ENCODE peak calls at places on chromosomes 16 and 17, in nine cellular contexts. One of them, this sample, is unnamed.

GRCh38 chr17:40515491-40516041 is 14.1 kb upstream of the TNS4 start:
- DNase-seq in left lung: peak; percentile 24
- DNase-seq in kidney: no peak
- DNase-seq in AG04449: no peak
- DNase-seq in LNCaP clone FGC: no peak
- DNase-seq in AG09309: no peak
- DNase-seq in SK-N-SH: no peak
- DNase-seq in GM23338: no peak
- DNase-seq in GM06990: no peak
- DNase-seq in this sample: no peak

GRCh38 chr17:63458478-63458877 is 12.4 kb upstream of the CYB561 start:
- DNase-seq in left lung: no peak
- DNase-seq in kidney: no peak
- DNase-seq in AG04449: no peak
- DNase-seq in LNCaP clone FGC: no peak
- DNase-seq in AG09309: no peak
- DNase-seq in SK-N-SH: peak; percentile 13
- DNase-seq in GM23338: no peak
- DNase-seq in GM06990: no peak
- DNase-seq in this sample: no peak

GRCh38 chr17:43015579-43015978 is 6.6 kb downstream of the VAT1 start:
- DNase-seq in left lung: no peak
- DNase-seq in kidney: peak; percentile 88
- DNase-seq in AG04449: no peak
- DNase-seq in LNCaP clone FGC: no peak
- DNase-seq in AG09309: no peak
- DNase-seq in SK-N-SH: no peak
- DNase-seq in GM23338: no peak
- DNase-seq in GM06990: no peak
- DNase-seq in this sample: no peak

GRCh38 chr17:28228109-28228840 is 90.7 kb upstream of the TMEM97 start:
- DNase-seq in left lung: peak; percentile 16
- DNase-seq in kidney: peak; percentile 69
- DNase-seq in AG04449: no peak
- DNase-seq in LNCaP clone FGC: no peak
- DNase-seq in AG09309: no peak
- DNase-seq in SK-N-SH: peak; percentile 46
- DNase-seq in GM23338: peak; percentile 70
- DNase-seq in GM06990: no peak
- DNase-seq in this sample: no peak

GRCh38 chr16:84913315-84913714 is 93.5 kb downstream of the CRISPLD2 start:
- DNase-seq in left lung: no peak
- DNase-seq in kidney: no peak
- DNase-seq in AG04449: no peak
- DNase-seq in LNCaP clone FGC: peak; percentile 97
- DNase-seq in AG09309: no peak
- DNase-seq in SK-N-SH: peak; percentile 73
- DNase-seq in GM23338: no peak
- DNase-seq in GM06990: no peak
- DNase-seq in this sample: no peak

GRCh38 chr16:87222335-87222734 is 94.9 kb downstream of the C16orf95 start:
- DNase-seq in left lung: no peak
- DNase-seq in kidney: no peak
- DNase-seq in AG04449: no peak
- DNase-seq in LNCaP clone FGC: no peak
- DNase-seq in AG09309: no peak
- DNase-seq in SK-N-SH: no peak
- DNase-seq in GM23338: no peak
- DNase-seq in GM06990: no peak
- DNase-seq in this sample: no peak

GRCh38 chr17:49434821-49435581 is 20.3 kb upstream of the PHB1 start:
- DNase-seq in left lung: no peak
- DNase-seq in kidney: no peak
- DNase-seq in AG04449: no peak
- DNase-seq in LNCaP clone FGC: no peak
- DNase-seq in AG09309: no peak
- DNase-seq in SK-N-SH: peak; percentile 92
- DNase-seq in GM23338: peak; percentile 85
- DNase-seq in GM06990: no peak
- DNase-seq in this sample: no peak

GRCh38 chr17:64163468-64163867 is 33.5 kb upstream of the ERN1 start:
- DNase-seq in left lung: no peak
- DNase-seq in kidney: no peak
- DNase-seq in AG04449: no peak
- DNase-seq in LNCaP clone FGC: no peak
- DNase-seq in AG09309: no peak
- DNase-seq in SK-N-SH: no peak
- DNase-seq in GM23338: no peak
- DNase-seq in GM06990: no peak
- DNase-seq in this sample: no peak

GRCh38 chr17:35214192-35214591 is 20.0 kb upstream of the SLC35G3 start:
- DNase-seq in left lung: no peak
- DNase-seq in kidney: no peak
- DNase-seq in AG04449: no peak
- DNase-seq in LNCaP clone FGC: no peak
- DNase-seq in AG09309: no peak
- DNase-seq in SK-N-SH: no peak
- DNase-seq in GM23338: no peak
- DNase-seq in GM06990: no peak
- DNase-seq in this sample: no peak

GRCh38 chr17:45667591-45668171 is 116.4 kb upstream of the CRHR1 start:
- DNase-seq in left lung: no peak
- DNase-seq in kidney: no peak
- DNase-seq in AG04449: no peak
- DNase-seq in LNCaP clone FGC: no peak
- DNase-seq in AG09309: no peak
- DNase-seq in SK-N-SH: no peak
- DNase-seq in GM23338: no peak
- DNase-seq in GM06990: no peak
- DNase-seq in this sample: no peak

GRCh38 chr17:80034977-80035686 is 540 bp downstream of the TBC1D16 start:
- DNase-seq in left lung: peak; percentile 40
- DNase-seq in kidney: no peak
- DNase-seq in AG04449: no peak
- DNase-seq in LNCaP clone FGC: no peak
- DNase-seq in AG09309: no peak
- DNase-seq in SK-N-SH: no peak
- DNase-seq in GM23338: peak; percentile 70
- DNase-seq in GM06990: no peak
- DNase-seq in this sample: peak; percentile 61

GRCh38 chr17:50594931-50595330 is 34.4 kb downstream of the CACNA1G start:
- DNase-seq in left lung: no peak
- DNase-seq in kidney: no peak
- DNase-seq in AG04449: no peak
- DNase-seq in LNCaP clone FGC: no peak
- DNase-seq in AG09309: no peak
- DNase-seq in SK-N-SH: no peak
- DNase-seq in GM23338: no peak
- DNase-seq in GM06990: no peak
- DNase-seq in this sample: no peak

GRCh38 chr17:80781188-80781577 is 210.5 kb upstream of the CHMP6 start:
- DNase-seq in left lung: peak; percentile 71
- DNase-seq in kidney: no peak
- DNase-seq in AG04449: no peak
- DNase-seq in LNCaP clone FGC: no peak
- DNase-seq in AG09309: no peak
- DNase-seq in SK-N-SH: no peak
- DNase-seq in GM23338: no peak
- DNase-seq in GM06990: no peak
- DNase-seq in this sample: no peak

GRCh38 chr16:63592852-63593251 is 1529.0 kb downstream of the CDH11 start:
- DNase-seq in left lung: no peak
- DNase-seq in kidney: no peak
- DNase-seq in AG04449: no peak
- DNase-seq in LNCaP clone FGC: no peak
- DNase-seq in AG09309: no peak
- DNase-seq in SK-N-SH: no peak
- DNase-seq in GM23338: no peak
- DNase-seq in GM06990: no peak
- DNase-seq in this sample: no peak

GRCh38 chr17:30380106-30380420 is 1.3 kb downstream of the CPD start:
- DNase-seq in left lung: no peak
- DNase-seq in kidney: no peak
- DNase-seq in AG04449: no peak
- DNase-seq in LNCaP clone FGC: no peak
- DNase-seq in AG09309: no peak
- DNase-seq in SK-N-SH: no peak
- DNase-seq in GM23338: no peak
- DNase-seq in GM06990: no peak
- DNase-seq in this sample: no peak

GRCh38 chr16:85661131-85662035 is 27.4 kb downstream of the GINS2 start:
- DNase-seq in left lung: no peak
- DNase-seq in kidney: peak; percentile 77
- DNase-seq in AG04449: no peak
- DNase-seq in LNCaP clone FGC: no peak
- DNase-seq in AG09309: no peak
- DNase-seq in SK-N-SH: no peak
- DNase-seq in GM23338: no peak
- DNase-seq in GM06990: no peak
- DNase-seq in this sample: no peak

GRCh38 chr17:45768000-45768399 is 16.1 kb upstream of the CRHR1 start:
- DNase-seq in left lung: no peak
- DNase-seq in kidney: no peak
- DNase-seq in AG04449: no peak
- DNase-seq in LNCaP clone FGC: no peak
- DNase-seq in AG09309: no peak
- DNase-seq in SK-N-SH: no peak
- DNase-seq in GM23338: peak; percentile 74
- DNase-seq in GM06990: no peak
- DNase-seq in this sample: no peak

GRCh38 chr17:63675607-63676539 is 24.1 kb downstream of the LIMD2 start:
- DNase-seq in left lung: peak; percentile 84
- DNase-seq in kidney: peak; percentile 91
- DNase-seq in AG04449: peak; percentile 21
- DNase-seq in LNCaP clone FGC: peak; percentile 91
- DNase-seq in AG09309: peak; percentile 66
- DNase-seq in SK-N-SH: peak; percentile 85
- DNase-seq in GM23338: peak; percentile 19
- DNase-seq in GM06990: no peak
- DNase-seq in this sample: peak; percentile 81

GRCh38 chr17:56903560-56903959 is 10.3 kb downstream of the TRIM25 start:
- DNase-seq in left lung: no peak
- DNase-seq in kidney: no peak
- DNase-seq in AG04449: no peak
- DNase-seq in LNCaP clone FGC: no peak
- DNase-seq in AG09309: no peak
- DNase-seq in SK-N-SH: no peak
- DNase-seq in GM23338: no peak
- DNase-seq in GM06990: no peak
- DNase-seq in this sample: no peak

GRCh38 chr17:14471052-14471451 is 170.2 kb downstream of the HS3ST3B1 start:
- DNase-seq in left lung: no peak
- DNase-seq in kidney: no peak
- DNase-seq in AG04449: peak; percentile 82
- DNase-seq in LNCaP clone FGC: no peak
- DNase-seq in AG09309: peak; percentile 45
- DNase-seq in SK-N-SH: no peak
- DNase-seq in GM23338: no peak
- DNase-seq in GM06990: no peak
- DNase-seq in this sample: peak; percentile 40

GRCh38 chr17:79952265-79952877 is 83.3 kb downstream of the TBC1D16 start:
- DNase-seq in left lung: no peak
- DNase-seq in kidney: peak; percentile 74
- DNase-seq in AG04449: no peak
- DNase-seq in LNCaP clone FGC: no peak
- DNase-seq in AG09309: no peak
- DNase-seq in SK-N-SH: peak; percentile 38
- DNase-seq in GM23338: no peak
- DNase-seq in GM06990: no peak
- DNase-seq in this sample: no peak

GRCh38 chr16:22191089-22191965 is 14.8 kb upstream of the EEF2K start:
- DNase-seq in left lung: peak; percentile 100
- DNase-seq in kidney: peak; percentile 100
- DNase-seq in AG04449: peak; percentile 84
- DNase-seq in LNCaP clone FGC: peak; percentile 88
- DNase-seq in AG09309: peak; percentile 90
- DNase-seq in SK-N-SH: peak; percentile 82
- DNase-seq in GM23338: peak; percentile 99
- DNase-seq in GM06990: peak; percentile 95
- DNase-seq in this sample: peak; percentile 100

GRCh38 chr16:25546781-25547180 is 145.0 kb upstream of the HS3ST4 start:
- DNase-seq in left lung: no peak
- DNase-seq in kidney: no peak
- DNase-seq in AG04449: no peak
- DNase-seq in LNCaP clone FGC: no peak
- DNase-seq in AG09309: no peak
- DNase-seq in SK-N-SH: no peak
- DNase-seq in GM23338: no peak
- DNase-seq in GM06990: no peak
- DNase-seq in this sample: no peak

GRCh38 chr17:59361386-59361785 is 29.9 kb downstream of the YPEL2 start:
- DNase-seq in left lung: no peak
- DNase-seq in kidney: no peak
- DNase-seq in AG04449: peak; percentile 94
- DNase-seq in LNCaP clone FGC: no peak
- DNase-seq in AG09309: peak; percentile 91
- DNase-seq in SK-N-SH: no peak
- DNase-seq in GM23338: no peak
- DNase-seq in GM06990: no peak
- DNase-seq in this sample: no peak
- H3K4me3 ChIP-seq in left lung: no peak overlapping the region
- H3K4me3 ChIP-seq in kidney: no peak overlapping the region
- H3K4me3 ChIP-seq in AG04449: no peak overlapping the region
- H3K4me3 ChIP-seq in LNCaP clone FGC: no peak overlapping the region
- H3K4me3 ChIP-seq in AG09309: no peak overlapping the region
- H3K4me3 ChIP-seq in SK-N-SH: peak overlapping the region; percentile 25
- H3K4me3 ChIP-seq in GM23338: no peak overlapping the region
- H3K4me3 ChIP-seq in GM06990: no peak overlapping the region
- H3K4me3 ChIP-seq in this sample: no peak overlapping the region

GRCh38 chr16:67857547-67858233 is 10.2 kb upstream of the CENPT start:
- DNase-seq in left lung: peak; percentile 85
- DNase-seq in kidney: peak; percentile 80
- DNase-seq in AG04449: no peak
- DNase-seq in LNCaP clone FGC: peak; percentile 35
- DNase-seq in AG09309: peak; percentile 86
- DNase-seq in SK-N-SH: no peak
- DNase-seq in GM23338: peak; percentile 86
- DNase-seq in GM06990: no peak
- DNase-seq in this sample: no peak
- H3K4me3 ChIP-seq in left lung: no peak overlapping the region
- H3K4me3 ChIP-seq in kidney: no peak overlapping the region
- H3K4me3 ChIP-seq in AG04449: no peak overlapping the region
- H3K4me3 ChIP-seq in LNCaP clone FGC: no peak overlapping the region
- H3K4me3 ChIP-seq in AG09309: no peak overlapping the region
- H3K4me3 ChIP-seq in SK-N-SH: no peak overlapping the region
- H3K4me3 ChIP-seq in GM23338: no peak overlapping the region
- H3K4me3 ChIP-seq in GM06990: no peak overlapping the region
- H3K4me3 ChIP-seq in this sample: no peak overlapping the region

GRCh38 chr17:38719943-38720641 is 10.0 kb upstream of the CISD3 start:
- DNase-seq in left lung: no peak
- DNase-seq in kidney: no peak
- DNase-seq in AG04449: no peak
- DNase-seq in LNCaP clone FGC: no peak
- DNase-seq in AG09309: no peak
- DNase-seq in SK-N-SH: peak; percentile 74
- DNase-seq in GM23338: peak; percentile 98
- DNase-seq in GM06990: no peak
- DNase-seq in this sample: no peak
- H3K4me3 ChIP-seq in left lung: no peak overlapping the region
- H3K4me3 ChIP-seq in kidney: no peak overlapping the region
- H3K4me3 ChIP-seq in AG04449: no peak overlapping the region
- H3K4me3 ChIP-seq in LNCaP clone FGC: no peak overlapping the region
- H3K4me3 ChIP-seq in AG09309: no peak overlapping the region
- H3K4me3 ChIP-seq in SK-N-SH: no peak overlapping the region
- H3K4me3 ChIP-seq in GM23338: peak overlapping the region; percentile 43
- H3K4me3 ChIP-seq in GM06990: no peak overlapping the region
- H3K4me3 ChIP-seq in this sample: no peak overlapping the region

GRCh38 chr16:51147776-51148673 is 3.0 kb downstream of the SALL1 start:
- DNase-seq in left lung: no peak
- DNase-seq in kidney: no peak
- DNase-seq in AG04449: no peak
- DNase-seq in LNCaP clone FGC: no peak
- DNase-seq in AG09309: no peak
- DNase-seq in SK-N-SH: no peak
- DNase-seq in GM23338: no peak
- DNase-seq in GM06990: no peak
- DNase-seq in this sample: no peak
- H3K4me3 ChIP-seq in left lung: no peak overlapping the region
- H3K4me3 ChIP-seq in kidney: peak overlapping the region; percentile 73
- H3K4me3 ChIP-seq in AG04449: no peak overlapping the region
- H3K4me3 ChIP-seq in LNCaP clone FGC: no peak overlapping the region
- H3K4me3 ChIP-seq in AG09309: no peak overlapping the region
- H3K4me3 ChIP-seq in SK-N-SH: no peak overlapping the region
- H3K4me3 ChIP-seq in GM23338: peak overlapping the region; percentile 94
- H3K4me3 ChIP-seq in GM06990: no peak overlapping the region
- H3K4me3 ChIP-seq in this sample: no peak overlapping the region

This sample was measured in ovary.